ENCODE peak calls at places on chromosomes 1 and 21, in five cellular contexts. One of them, this sample, is unnamed.

GRCh38 chr1:218328769-218329168 is 16.4 kb upstream of the TGFB2 start:
- DNase-seq in stimulated activated CD8-positive, alpha-beta memory T cell treated with anti-CD3 and anti-CD28 coated beads, Interleukin-4, amount 100 ng/mL, for 24 hours: no peak
- DNase-seq in upper lobe of left lung: no peak
- DNase-seq in NCI-H524: no peak
- DNase-seq in AG08395: no peak
- DNase-seq in this sample: no peak

GRCh38 chr1:67853704-67854103 is 20.4 kb upstream of the GNG12 start:
- DNase-seq in stimulated activated CD8-positive, alpha-beta memory T cell treated with anti-CD3 and anti-CD28 coated beads, Interleukin-4, amount 100 ng/mL, for 24 hours: no peak
- DNase-seq in upper lobe of left lung: peak; percentile 40
- DNase-seq in NCI-H524: peak; percentile 82
- DNase-seq in AG08395: peak; percentile 86
- DNase-seq in this sample: peak; percentile 86

GRCh38 chr1:212260557-212261342 is 24.5 kb upstream of the PPP2R5A start:
- DNase-seq in stimulated activated CD8-positive, alpha-beta memory T cell treated with anti-CD3 and anti-CD28 coated beads, Interleukin-4, amount 100 ng/mL, for 24 hours: no peak
- DNase-seq in upper lobe of left lung: no peak
- DNase-seq in NCI-H524: no peak
- DNase-seq in AG08395: no peak
- DNase-seq in this sample: no peak

GRCh38 chr1:223243441-223244050 is 100.5 kb upstream of the TLR5 start:
- DNase-seq in stimulated activated CD8-positive, alpha-beta memory T cell treated with anti-CD3 and anti-CD28 coated beads, Interleukin-4, amount 100 ng/mL, for 24 hours: no peak
- DNase-seq in upper lobe of left lung: no peak
- DNase-seq in NCI-H524: no peak
- DNase-seq in AG08395: no peak
- DNase-seq in this sample: no peak

GRCh38 chr1:119359730-119360129 is 8.9 kb upstream of the HAO2 start:
- DNase-seq in stimulated activated CD8-positive, alpha-beta memory T cell treated with anti-CD3 and anti-CD28 coated beads, Interleukin-4, amount 100 ng/mL, for 24 hours: no peak
- DNase-seq in upper lobe of left lung: no peak
- DNase-seq in NCI-H524: no peak
- DNase-seq in AG08395: no peak
- DNase-seq in this sample: no peak

GRCh38 chr1:91611498-91611917 is 110.9 kb downstream of the CDC7 start:
- DNase-seq in stimulated activated CD8-positive, alpha-beta memory T cell treated with anti-CD3 and anti-CD28 coated beads, Interleukin-4, amount 100 ng/mL, for 24 hours: no peak
- DNase-seq in upper lobe of left lung: peak; percentile 32
- DNase-seq in NCI-H524: peak; percentile 95
- DNase-seq in AG08395: no peak
- DNase-seq in this sample: peak; percentile 35

GRCh38 chr21:31874817-31875216 is 2.0 kb downstream of the HUNK start:
- DNase-seq in stimulated activated CD8-positive, alpha-beta memory T cell treated with anti-CD3 and anti-CD28 coated beads, Interleukin-4, amount 100 ng/mL, for 24 hours: no peak
- DNase-seq in upper lobe of left lung: no peak
- DNase-seq in NCI-H524: no peak
- DNase-seq in AG08395: no peak
- DNase-seq in this sample: no peak

GRCh38 chr1:225651872-225652725 is 824 bp downstream of the ENAH start:
- DNase-seq in stimulated activated CD8-positive, alpha-beta memory T cell treated with anti-CD3 and anti-CD28 coated beads, Interleukin-4, amount 100 ng/mL, for 24 hours: no peak
- DNase-seq in upper lobe of left lung: no peak
- DNase-seq in NCI-H524: peak; percentile 27
- DNase-seq in AG08395: no peak
- DNase-seq in this sample: peak; percentile 40

GRCh38 chr21:41754481-41754891 is 12.4 kb downstream of the RIPK4 start:
- DNase-seq in stimulated activated CD8-positive, alpha-beta memory T cell treated with anti-CD3 and anti-CD28 coated beads, Interleukin-4, amount 100 ng/mL, for 24 hours: no peak
- DNase-seq in upper lobe of left lung: no peak
- DNase-seq in NCI-H524: no peak
- DNase-seq in AG08395: no peak
- DNase-seq in this sample: no peak

GRCh38 chr1:3560981-3561380 is 50.3 kb downstream of the MEGF6 start:
- DNase-seq in stimulated activated CD8-positive, alpha-beta memory T cell treated with anti-CD3 and anti-CD28 coated beads, Interleukin-4, amount 100 ng/mL, for 24 hours: no peak
- DNase-seq in upper lobe of left lung: no peak
- DNase-seq in NCI-H524: no peak
- DNase-seq in AG08395: no peak
- DNase-seq in this sample: no peak

GRCh38 chr1:11156441-11156840 is 32.7 kb upstream of the ANGPTL7 start:
- DNase-seq in stimulated activated CD8-positive, alpha-beta memory T cell treated with anti-CD3 and anti-CD28 coated beads, Interleukin-4, amount 100 ng/mL, for 24 hours: no peak
- DNase-seq in upper lobe of left lung: no peak
- DNase-seq in NCI-H524: no peak
- DNase-seq in AG08395: no peak
- DNase-seq in this sample: no peak

GRCh38 chr1:1432566-1432950 is 2.9 kb upstream of the VWA1 start:
- DNase-seq in stimulated activated CD8-positive, alpha-beta memory T cell treated with anti-CD3 and anti-CD28 coated beads, Interleukin-4, amount 100 ng/mL, for 24 hours: no peak
- DNase-seq in upper lobe of left lung: no peak
- DNase-seq in NCI-H524: peak; percentile 79
- DNase-seq in AG08395: no peak
- DNase-seq in this sample: peak; percentile 6

GRCh38 chr1:212341090-212341489 is 55.9 kb downstream of the PPP2R5A start:
- DNase-seq in stimulated activated CD8-positive, alpha-beta memory T cell treated with anti-CD3 and anti-CD28 coated beads, Interleukin-4, amount 100 ng/mL, for 24 hours: no peak
- DNase-seq in upper lobe of left lung: no peak
- DNase-seq in NCI-H524: no peak
- DNase-seq in AG08395: peak; percentile 10
- DNase-seq in this sample: peak; percentile 13

GRCh38 chr1:53860967-53861411 is 22.9 kb upstream of the NDC1 start:
- DNase-seq in stimulated activated CD8-positive, alpha-beta memory T cell treated with anti-CD3 and anti-CD28 coated beads, Interleukin-4, amount 100 ng/mL, for 24 hours: no peak
- DNase-seq in upper lobe of left lung: peak; percentile 34
- DNase-seq in NCI-H524: peak; percentile 6
- DNase-seq in AG08395: peak; percentile 72
- DNase-seq in this sample: peak; percentile 67

GRCh38 chr1:228785366-228786085 is 50.2 kb downstream of the RHOU start:
- DNase-seq in stimulated activated CD8-positive, alpha-beta memory T cell treated with anti-CD3 and anti-CD28 coated beads, Interleukin-4, amount 100 ng/mL, for 24 hours: no peak
- DNase-seq in upper lobe of left lung: no peak
- DNase-seq in NCI-H524: no peak
- DNase-seq in AG08395: no peak
- DNase-seq in this sample: no peak

GRCh38 chr1:101025283-101025679 is 303 bp downstream of the DPH5 start:
- DNase-seq in stimulated activated CD8-positive, alpha-beta memory T cell treated with anti-CD3 and anti-CD28 coated beads, Interleukin-4, amount 100 ng/mL, for 24 hours: no peak
- DNase-seq in upper lobe of left lung: no peak
- DNase-seq in NCI-H524: no peak
- DNase-seq in AG08395: peak; percentile 14
- DNase-seq in this sample: peak; percentile 31